ENCODE peak calls at places on chromosomes 5 and 9, in six cellular contexts. W is heart left ventricle, F is GM10248, U is glutamatergic neuron, E is cardiac fibroblast, Q is PC-9. N is an unnamed sample.
A peak's percentile ranks its signal among the peaks of the same experiment; 100 is the strongest.

GRCh38 chr9:34176089-34176488 is 2.8 kb upstream of the UBAP1 start:
- DNase-seq in W (no peak), F (no peak), U (no peak), E (no peak), Q (peak; percentile 87), N (no peak)

GRCh38 chr5:109945097-109945678 is 255.5 kb downstream of the MAN2A1 start:
- DNase-seq in W (no peak), F (no peak), U (no peak), E (no peak), Q (no peak), N (no peak)

GRCh38 chr5:10853144-10853543 is 92.1 kb upstream of the DAP start:
- DNase-seq in W (no peak), F (no peak), U (no peak), E (no peak), Q (no peak), N (no peak)

GRCh38 chr9:34654317-34655083 is 2.5 kb downstream of the IL11RA start:
- DNase-seq in W (peak; percentile 83), F (no peak), U (no peak), E (peak; percentile 91), Q (no peak), N (peak; percentile 70)

GRCh38 chr5:129460121-129460950 is at the start of gene ADAMTS19:
- DNase-seq in W (no peak), F (peak; percentile 31), U (peak; percentile 74), E (peak; percentile 59), Q (no peak), N (peak; percentile 59)

GRCh38 chr9:105842023-105842644 is 147.8 kb downstream of the TMEM38B start:
- DNase-seq in W (no peak), F (peak; percentile 50), U (peak; percentile 45), E (peak; percentile 60), Q (peak; percentile 36), N (no peak)

GRCh38 chr5:86447362-86447761 is 170.4 kb upstream of the COX7C start:
- DNase-seq in W (no peak), F (no peak), U (no peak), E (no peak), Q (no peak), N (no peak)

GRCh38 chr9:136625101-136626065 is 37.3 kb upstream of the EGFL7 start:
- DNase-seq in W (peak; percentile 90), F (no peak), U (no peak), E (peak; percentile 86), Q (no peak), N (peak; percentile 97)

GRCh38 chr5:102754499-102755424 is at the start of gene PAM:
- DNase-seq in W (peak; percentile 87), F (peak; percentile 92), U (peak; percentile 84), E (peak; percentile 74), Q (peak; percentile 51), N (peak; percentile 95)

GRCh38 chr5:172680921-172681320 is 39.9 kb downstream of the NEURL1B start:
- DNase-seq in W (no peak), F (no peak), U (no peak), E (no peak), Q (no peak), N (no peak)

GRCh38 chr5:128632264-128632663 is 94.2 kb upstream of the FBN2 start:
- DNase-seq in W (no peak), F (no peak), U (no peak), E (peak; percentile 20), Q (no peak), N (no peak)

GRCh38 chr5:527646-528591 is 3.7 kb upstream of the SLC9A3 start:
- DNase-seq in W (peak; percentile 12), F (no peak), U (peak; percentile 36), E (no peak), Q (no peak), N (peak; percentile 67)

GRCh38 chr9:36855443-36856315 is 178.4 kb downstream of the PAX5 start:
- DNase-seq in W (no peak), F (peak; percentile 67), U (peak; percentile 46), E (no peak), Q (no peak), N (no peak)

GRCh38 chr5:96742519-96742918 is 65.2 kb downstream of the ERAP1 start:
- DNase-seq in W (no peak), F (no peak), U (no peak), E (no peak), Q (no peak), N (no peak)

GRCh38 chr5:92775711-92776615 is 805.1 kb downstream of the NR2F1-AS1 start:
- DNase-seq in W (no peak), F (no peak), U (no peak), E (no peak), Q (peak; percentile 54), N (no peak)

GRCh38 chr9:126720661-126721530 is 83.9 kb upstream of the ZBTB43 start:
- DNase-seq in W (no peak), F (no peak), U (no peak), E (no peak), Q (no peak), N (no peak)

GRCh38 chr5:148970876-148971275 is 92.0 kb downstream of the SH3TC2 start:
- DNase-seq in W (no peak), F (no peak), U (no peak), E (no peak), Q (peak; percentile 17), N (no peak)

GRCh38 chr5:135185461-135186075 is 151.5 kb upstream of the PITX1 start:
- DNase-seq in W (no peak), F (no peak), U (no peak), E (peak; percentile 63), Q (no peak), N (no peak)

GRCh38 chr9:71647094-71647591 is 121.2 kb downstream of the CEMIP2 start:
- DNase-seq in W (peak; percentile 85), F (no peak), U (no peak), E (peak; percentile 92), Q (peak; percentile 45), N (peak; percentile 79)

GRCh38 chr5:73274870-73275756 is 102.1 kb downstream of the TMEM174 start:
- DNase-seq in W (no peak), F (no peak), U (no peak), E (peak; percentile 31), Q (no peak), N (peak; percentile 80)

GRCh38 chr5:73280386-73280785 is 107.4 kb downstream of the TMEM174 start:
- DNase-seq in W (no peak), F (no peak), U (no peak), E (no peak), Q (no peak), N (no peak)

GRCh38 chr5:73280821-73281746 is 108.1 kb downstream of the TMEM174 start:
- DNase-seq in W (peak; percentile 42), F (no peak), U (no peak), E (peak; percentile 78), Q (peak; percentile 79), N (peak; percentile 77)

GRCh38 chr5:73282383-73282782 is 109.4 kb downstream of the TMEM174 start:
- DNase-seq in W (no peak), F (no peak), U (no peak), E (no peak), Q (no peak), N (no peak)

DNA sequence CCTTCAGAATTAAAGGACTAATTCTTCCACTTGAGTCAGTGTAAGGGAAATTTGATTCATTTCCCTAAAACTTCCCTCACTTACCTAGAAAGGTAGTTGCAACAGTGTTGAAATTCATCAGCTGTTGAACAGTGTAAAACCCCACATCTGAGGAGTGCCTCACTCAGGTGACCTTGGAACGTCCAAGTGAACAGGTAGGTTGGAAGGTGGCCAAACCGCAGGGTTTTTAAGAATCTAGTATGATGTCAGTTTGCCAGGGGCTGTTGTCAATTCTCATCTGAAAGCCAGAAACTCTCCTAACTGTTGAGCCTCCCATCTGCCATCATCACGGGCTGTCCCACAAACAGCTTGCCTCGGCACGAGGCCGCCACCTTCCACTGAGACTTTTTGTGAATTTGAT is 105.7 kb downstream of the TMEM174 start:
- DNase-seq in W (no peak), F (no peak), U (no peak), E (no peak), Q (peak; percentile 90), N (peak; percentile 62)
- TF ChIP-seq CTCF in W (no peak), F (no peak), U (no peak), E (no peak), Q (no peak), N (no peak)

GRCh38 chr9:96871176-96871575 is 16.9 kb upstream of the ZNF782 start:
- DNase-seq in W (no peak), F (no peak), U (no peak), E (no peak), Q (no peak), N (no peak)

GRCh38 chr9:96877269-96877668 is 23.0 kb upstream of the ZNF782 start:
- DNase-seq in W (no peak), F (no peak), U (no peak), E (no peak), Q (no peak), N (peak; percentile 70)

GRCh38 chr9:96874201-96874785 is 20.0 kb upstream of the ZNF782 start:
- DNase-seq in W (no peak), F (no peak), U (no peak), E (no peak), Q (no peak), N (no peak)

GRCh38 chr9:96874947-96875459 is 20.7 kb upstream of the ZNF782 start:
- DNase-seq in W (peak; percentile 44), F (peak; percentile 62), U (no peak), E (peak; percentile 19), Q (peak; percentile 94), N (peak; percentile 82)

DNA sequence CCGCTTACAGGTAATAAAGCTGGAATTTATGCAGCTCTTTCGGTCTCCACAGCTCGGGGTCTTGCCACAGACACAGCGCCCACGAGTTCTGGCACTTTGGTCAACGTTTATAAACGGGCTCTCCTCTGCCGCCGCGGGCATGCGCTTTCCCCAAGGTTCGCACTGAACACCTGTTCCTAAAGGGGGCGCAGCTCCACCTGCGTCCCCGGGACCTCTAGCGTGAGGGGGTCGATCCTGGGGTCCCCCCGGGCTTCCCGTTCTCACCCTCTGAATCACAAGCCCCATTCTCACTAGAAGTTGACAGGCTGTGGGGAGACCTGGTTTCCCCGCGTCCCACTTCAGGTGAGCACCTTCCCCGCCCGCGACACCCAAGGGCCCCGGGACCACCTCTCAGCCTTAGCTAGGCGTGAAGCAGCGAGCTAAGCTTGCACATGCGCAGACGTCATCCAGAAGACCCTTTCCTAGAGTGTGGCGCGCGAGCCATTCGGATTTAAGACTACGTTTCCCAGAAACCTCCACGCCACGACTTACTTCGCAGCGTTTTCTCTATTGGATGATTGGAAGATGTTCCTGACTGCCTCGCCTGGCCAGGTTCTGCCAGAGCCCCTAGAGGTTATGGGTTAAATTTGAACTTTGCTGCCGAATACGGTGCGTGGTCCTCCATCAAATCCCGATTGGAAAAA is 21.3 kb upstream of the ZNF782 start:
- DNase-seq in W (peak; percentile 54), F (peak; percentile 72), U (peak; percentile 88), E (peak; percentile 84), Q (peak; percentile 68), N (peak; percentile 80)
- TF ChIP-seq CTCF in W (no peak), F (peak; percentile 29), U (no peak), E (peak; percentile 18), Q (peak; percentile 52), N (peak; percentile 23)

GRCh38 chr9:128124873-128125574 is 2.5 kb downstream of the PTGES2 start:
- DNase-seq in W (peak; percentile 66), F (no peak), U (peak; percentile 88), E (peak; percentile 70), Q (peak; percentile 58), N (peak; percentile 73)
- TF ChIP-seq CTCF in W (peak; percentile 20), F (peak; percentile 83), U (no peak), E (peak; percentile 69), Q (peak; percentile 83), N (peak; percentile 45)

GRCh38 chr9:128048663-128049062 is 18.5 kb downstream of the NAIF1 start:
- DNase-seq in W (no peak), F (no peak), U (no peak), E (no peak), Q (no peak), N (no peak)

GRCh38 chr9:128045876-128046275 is 21.2 kb downstream of the NAIF1 start:
- DNase-seq in W (no peak), F (no peak), U (no peak), E (no peak), Q (no peak), N (no peak)

GRCh38 chr9:128047231-128047630 is 19.9 kb downstream of the NAIF1 start:
- DNase-seq in W (no peak), F (no peak), U (no peak), E (no peak), Q (no peak), N (no peak)

GRCh38 chr9:128043467-128043868 is 23.7 kb downstream of the NAIF1 start:
- DNase-seq in W (no peak), F (no peak), U (no peak), E (no peak), Q (no peak), N (peak; percentile 82)
- TF ChIP-seq CTCF in W (no peak), F (no peak), U (no peak), E (no peak), Q (no peak), N (no peak)

N was measured in kidney.